ENCODE peak calls at places on chromosomes 4 and X, in four cellular contexts. One of them, this sample, is unnamed.

GRCh38 chrX:136691028-136691809 is 43.3 kb downstream of the CD40LG start:
- DNase-seq in GM06990: no peak
- DNase-seq in uterus: no peak
- DNase-seq in CD14-positive monocyte: no peak
- DNase-seq in this sample: no peak

GRCh38 chrX:132146456-132146855 is 18.6 kb upstream of the FRMD7 start:
- DNase-seq in GM06990: no peak
- DNase-seq in CD14-positive monocyte: no peak
- DNase-seq in uterus: no peak
- DNase-seq in this sample: no peak

GRCh38 chr4:166146806-166147540 is 273.9 kb downstream of the TLL1 start:
- DNase-seq in CD14-positive monocyte: no peak
- DNase-seq in GM06990: no peak
- DNase-seq in uterus: no peak
- DNase-seq in this sample: no peak

GRCh38 chr4:97548943-97549583 is 594.2 kb downstream of the STPG2 start:
- DNase-seq in uterus: no peak
- DNase-seq in CD14-positive monocyte: no peak
- DNase-seq in GM06990: no peak
- DNase-seq in this sample: no peak

GRCh38 chrX:102651242-102651967 is at the start of gene GPRASP1:
- DNase-seq in GM06990: no peak
- DNase-seq in CD14-positive monocyte: no peak
- DNase-seq in uterus: peak
- DNase-seq in this sample: peak

GRCh38 chrX:109862386-109862910 is 129.4 kb upstream of the ACSL4 start:
- DNase-seq in uterus: no peak
- DNase-seq in GM06990: no peak
- DNase-seq in CD14-positive monocyte: no peak
- DNase-seq in this sample: no peak

GRCh38 chrX:48487362-48487785 is 11.4 kb downstream of the FTSJ1 start:
- DNase-seq in CD14-positive monocyte: peak
- DNase-seq in GM06990: no peak
- DNase-seq in uterus: no peak
- DNase-seq in this sample: no peak

GRCh38 chr4:68748181-68748981 is 67.4 kb upstream of the UGT2B10 start:
- DNase-seq in uterus: no peak
- DNase-seq in CD14-positive monocyte: no peak
- DNase-seq in GM06990: no peak
- DNase-seq in this sample: no peak

GRCh38 chr4:123741906-123742305 is 345.3 kb downstream of the SPRY1 start:
- DNase-seq in CD14-positive monocyte: no peak
- DNase-seq in GM06990: no peak
- DNase-seq in uterus: no peak
- DNase-seq in this sample: no peak

GRCh38 chrX:152735860-152736511 is 2.4 kb downstream of the MAGEA12 start:
- DNase-seq in GM06990: no peak
- DNase-seq in uterus: no peak
- DNase-seq in CD14-positive monocyte: no peak
- DNase-seq in this sample: no peak

GRCh38 chrX:114365045-114365834 is 218.6 kb upstream of the HTR2C start:
- DNase-seq in CD14-positive monocyte: no peak
- DNase-seq in GM06990: no peak
- DNase-seq in uterus: no peak
- DNase-seq in this sample: no peak

GRCh38 chr4:123109129-123109528 is 186.7 kb upstream of the NUDT6 start:
- DNase-seq in CD14-positive monocyte: no peak
- DNase-seq in GM06990: no peak
- DNase-seq in uterus: no peak
- DNase-seq in this sample: no peak

GRCh38 chrX:131397891-131398290 is 108.8 kb upstream of the IGSF1 start:
- DNase-seq in GM06990: no peak
- DNase-seq in uterus: no peak
- DNase-seq in CD14-positive monocyte: no peak
- DNase-seq in this sample: no peak

GRCh38 chr4:2458546-2459491 is 10.1 kb upstream of the RNF4 start:
- DNase-seq in GM06990: no peak
- DNase-seq in CD14-positive monocyte: no peak
- DNase-seq in uterus: no peak
- DNase-seq in this sample: no peak

GRCh38 chrX:104113237-104113965 is 1.1 kb downstream of the ZCCHC18 start:
- DNase-seq in uterus: peak
- DNase-seq in CD14-positive monocyte: no peak
- DNase-seq in GM06990: peak
- DNase-seq in this sample: peak

GRCh38 chr4:188722911-188723310 is 583.7 kb downstream of the TRIML1 start:
- DNase-seq in CD14-positive monocyte: no peak
- DNase-seq in GM06990: no peak
- DNase-seq in uterus: no peak
- DNase-seq in this sample: no peak

GRCh38 chrX:150690126-150690525 is 3.1 kb upstream of the MTMR1 start:
- DNase-seq in uterus: no peak
- DNase-seq in CD14-positive monocyte: no peak
- DNase-seq in GM06990: no peak
- DNase-seq in this sample: no peak

GRCh38 chr4:88275949-88276515 is 8.3 kb downstream of the PPM1K start:
- DNase-seq in GM06990: no peak
- DNase-seq in CD14-positive monocyte: no peak
- DNase-seq in uterus: no peak
- DNase-seq in this sample: no peak

GRCh38 chr4:174154455-174154854 is 129.0 kb downstream of the FBXO8 start:
- DNase-seq in GM06990: no peak
- DNase-seq in uterus: no peak
- DNase-seq in CD14-positive monocyte: no peak
- DNase-seq in this sample: no peak

GRCh38 chrX:151789179-151789800 is 54.7 kb downstream of the CNGA2 start:
- DNase-seq in CD14-positive monocyte: no peak
- DNase-seq in GM06990: no peak
- DNase-seq in uterus: peak
- DNase-seq in this sample: no peak

GRCh38 chr4:76306882-76307669 is 543 bp downstream of the STBD1 start:
- DNase-seq in CD14-positive monocyte: peak
- DNase-seq in GM06990: no peak
- DNase-seq in uterus: peak
- DNase-seq in this sample: peak

GRCh38 chr4:85459736-85460135 is 15.2 kb upstream of the ARHGAP24 start:
- DNase-seq in GM06990: no peak
- DNase-seq in uterus: no peak
- DNase-seq in CD14-positive monocyte: no peak
- DNase-seq in this sample: no peak

GRCh38 chr4:89300060-89300459 is 7.5 kb downstream of the GPRIN3 start:
- DNase-seq in uterus: no peak
- DNase-seq in GM06990: no peak
- DNase-seq in CD14-positive monocyte: no peak
- DNase-seq in this sample: no peak

GRCh38 chr4:100071531-100071930 is 118.7 kb downstream of the DDIT4L start:
- DNase-seq in CD14-positive monocyte: no peak
- DNase-seq in GM06990: no peak
- DNase-seq in uterus: no peak
- DNase-seq in this sample: no peak

GRCh38 chr4:4461850-4462249 is 74.9 kb downstream of the NSG1 start:
- DNase-seq in CD14-positive monocyte: no peak
- DNase-seq in uterus: no peak
- DNase-seq in GM06990: no peak
- DNase-seq in this sample: no peak

GRCh38 chr4:27412617-27413016 is 552.0 kb downstream of the STIM2 start:
- DNase-seq in uterus: no peak
- DNase-seq in GM06990: no peak
- DNase-seq in CD14-positive monocyte: no peak
- DNase-seq in this sample: no peak

GRCh38 chrX:644304-645023 is 13.9 kb downstream of the SHOX start:
- DNase-seq in GM06990: no peak
- DNase-seq in uterus: no peak
- DNase-seq in CD14-positive monocyte: no peak
- DNase-seq in this sample: no peak

GRCh38 chrX:136711147-136711546 is 63.2 kb downstream of the CD40LG start:
- DNase-seq in GM06990: no peak
- DNase-seq in CD14-positive monocyte: no peak
- DNase-seq in uterus: peak
- DNase-seq in this sample: no peak

GRCh38 chr4:118918388-118918787 is 29.7 kb downstream of the SYNPO2 start:
- DNase-seq in GM06990: no peak
- DNase-seq in uterus: no peak
- DNase-seq in CD14-positive monocyte: no peak
- DNase-seq in this sample: no peak

GRCh38 chr4:118968006-118968405 is 79.4 kb downstream of the SYNPO2 start:
- DNase-seq in CD14-positive monocyte: peak
- DNase-seq in GM06990: peak
- DNase-seq in uterus: peak
- DNase-seq in this sample: peak

GRCh38 chrX:11781133-11781532 is 23.1 kb downstream of the MSL3 start:
- DNase-seq in GM06990: no peak
- DNase-seq in CD14-positive monocyte: no peak
- DNase-seq in uterus: no peak
- DNase-seq in this sample: no peak
- TF ChIP-seq CTCF in GM06990: no peak
- TF ChIP-seq CTCF in CD14-positive monocyte: no peak
- TF ChIP-seq CTCF in uterus: no peak
- TF ChIP-seq CTCF in this sample: no peak

DNA sequence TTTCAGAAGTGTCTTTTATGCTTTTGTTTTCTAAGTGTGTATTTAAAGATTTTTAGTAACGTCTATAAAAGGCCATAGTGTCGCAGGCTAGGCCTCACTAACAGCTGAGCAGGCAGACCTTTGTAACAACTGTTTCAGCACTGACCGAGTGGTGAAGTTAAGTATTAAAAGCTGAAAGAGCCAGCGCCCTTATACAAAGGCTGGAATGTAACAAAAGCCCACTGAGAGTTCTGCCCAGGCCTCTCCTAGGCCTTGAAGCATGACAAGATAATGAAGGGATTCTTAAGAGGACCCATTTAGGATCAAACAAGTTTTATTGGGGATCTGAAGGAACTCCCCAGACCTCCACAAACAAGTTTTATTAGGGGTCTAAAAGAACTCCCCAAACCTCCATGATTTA is 722.5 kb upstream of the PRKX start:
- DNase-seq in GM06990: no peak
- DNase-seq in uterus: no peak
- DNase-seq in CD14-positive monocyte: no peak
- DNase-seq in this sample: no peak
- TF ChIP-seq CTCF in GM06990: no peak
- TF ChIP-seq CTCF in uterus: no peak
- TF ChIP-seq CTCF in CD14-positive monocyte: no peak
- TF ChIP-seq CTCF in this sample: no peak

GRCh38 chr4:120156115-120156718 is 89.6 kb upstream of the MAD2L1 start:
- DNase-seq in GM06990: peak
- DNase-seq in uterus: no peak
- DNase-seq in CD14-positive monocyte: no peak
- DNase-seq in this sample: peak
- TF ChIP-seq CTCF in GM06990: peak
- TF ChIP-seq CTCF in uterus: peak
- TF ChIP-seq CTCF in CD14-positive monocyte: peak
- TF ChIP-seq CTCF in this sample: peak

DNA sequence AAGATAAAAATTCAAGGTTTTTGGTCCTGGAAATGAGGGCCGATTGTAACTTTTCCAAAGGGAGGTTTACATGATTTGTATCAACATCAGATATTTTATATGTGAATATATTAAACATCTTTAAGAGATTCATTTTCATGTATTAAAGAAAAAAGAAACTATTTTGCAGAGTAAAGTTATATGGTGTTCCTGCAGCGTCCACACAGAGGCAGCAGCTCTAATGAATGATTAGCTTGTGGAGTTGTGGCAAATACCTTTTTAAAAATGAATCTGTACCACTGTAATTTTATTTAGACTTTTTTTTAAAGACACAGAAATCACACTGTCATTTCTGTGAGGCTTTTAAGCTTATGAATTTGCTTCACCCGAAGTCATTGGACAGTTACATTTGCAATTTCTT is 25.6 kb upstream of the FHDC1 start:
- DNase-seq in GM06990: no peak
- DNase-seq in CD14-positive monocyte: no peak
- DNase-seq in uterus: no peak
- DNase-seq in this sample: no peak
- TF ChIP-seq CTCF in GM06990: no peak
- TF ChIP-seq CTCF in CD14-positive monocyte: no peak
- TF ChIP-seq CTCF in uterus: no peak
- TF ChIP-seq CTCF in this sample: no peak

GRCh38 chr4:8556341-8557150 is 23.6 kb upstream of the GPR78 start:
- DNase-seq in CD14-positive monocyte: no peak
- DNase-seq in uterus: no peak
- DNase-seq in GM06990: no peak
- DNase-seq in this sample: no peak
- TF ChIP-seq CTCF in CD14-positive monocyte: no peak
- TF ChIP-seq CTCF in uterus: no peak
- TF ChIP-seq CTCF in GM06990: no peak
- TF ChIP-seq CTCF in this sample: no peak

This sample was measured in GM10248.